ENCODE peak calls at places on chromosomes 6 and 20, in four cellular contexts. C is H1, F is K562, I is GM12878. P is an unnamed sample.

GRCh38 chr6:20060252-20060651 is 152.0 kb downstream of the MBOAT1 start:
- DNase-seq in C (no peak), F (no peak), I (no peak), P (no peak)

GRCh38 chr6:121890307-121890910 is 455.0 kb downstream of the GJA1 start:
- DNase-seq in C (no peak), F (no peak), I (no peak), P (no peak)

GRCh38 chr20:10312111-10312510 is 93.5 kb downstream of the SNAP25 start:
- DNase-seq in C (no peak), F (no peak), I (no peak), P (no peak)

GRCh38 chr6:64034840-64035656 is 399.4 kb downstream of the PHF3 start:
- DNase-seq in C (no peak), F (no peak), I (no peak), P (no peak)

GRCh38 chr20:5073154-5074049 is 46.4 kb downstream of the PCNA start:
- DNase-seq in C (no peak), F (peak), I (no peak), P (peak)

GRCh38 chr6:42745083-42745637 is 743 bp downstream of the TBCC start:
- DNase-seq in C (no peak), F (peak), I (no peak), P (peak)

GRCh38 chr20:33843854-33844253 is 32.7 kb downstream of the CHMP4B start:
- DNase-seq in C (no peak), F (peak), I (no peak), P (peak)

GRCh38 chr20:32737371-32738223 is 5.7 kb downstream of the COMMD7 start:
- DNase-seq in C (no peak), F (no peak), I (no peak), P (no peak)

GRCh38 chr6:3403244-3404154 is 53.4 kb downstream of the SLC22A23 start:
- DNase-seq in C (no peak), F (no peak), I (no peak), P (no peak)

GRCh38 chr6:31548423-31548873 is 1.0 kb downstream of the NFKBIL1 start:
- DNase-seq in C (no peak), F (peak), I (no peak), P (no peak)

GRCh38 chr20:64133951-64134407 is 26.6 kb upstream of the NPBWR2 start:
- DNase-seq in C (no peak), F (peak), I (no peak), P (peak)

GRCh38 chr6:157148391-157149323 is 174.7 kb downstream of the TMEM242 start:
- DNase-seq in C (no peak), F (no peak), I (no peak), P (peak)

GRCh38 chr6:165988757-165989456 is 178.7 kb downstream of the TBXT start:
- DNase-seq in C (no peak), F (no peak), I (no peak), P (peak)

GRCh38 chr6:134814076-134814709 is 135.7 kb downstream of the ALDH8A1 start:
- DNase-seq in C (no peak), F (no peak), I (no peak), P (no peak)

GRCh38 chr20:59004493-59004762 is 2.6 kb downstream of the CTSZ start:
- DNase-seq in C (no peak), F (no peak), I (no peak), P (no peak)

GRCh38 chr6:114216789-114217467 is 125.9 kb downstream of the HS3ST5 start:
- DNase-seq in C (no peak), F (no peak), I (no peak), P (no peak)

GRCh38 chr6:41527721-41528408 is 18.3 kb upstream of the FOXP4 start:
- DNase-seq in C (no peak), F (no peak), I (no peak), P (no peak)

GRCh38 chr6:3987072-3987471 is 91.9 kb downstream of the FAM217A start:
- DNase-seq in C (no peak), F (no peak), I (no peak), P (no peak)

GRCh38 chr20:58652606-58653303 is 1.7 kb downstream of the STX16 start:
- DNase-seq in C (no peak), F (peak), I (no peak), P (no peak)

GRCh38 chr20:31475032-31475431 is at the start of the genes DEFB124 and REM1:
- DNase-seq in C (no peak), F (no peak), I (no peak), P (peak)

GRCh38 chr6:32969685-32970412 is 1.5 kb downstream of the BRD2 start:
- DNase-seq in C (no peak), F (peak), I (no peak), P (peak)

GRCh38 chr6:113120214-113120576 is 737.0 kb upstream of the MARCKS start:
- DNase-seq in C (no peak), F (no peak), I (no peak), P (no peak)

GRCh38 chr20:53804920-53805894 is 211.6 kb upstream of the ZNF217 start:
- DNase-seq in C (no peak), F (no peak), I (no peak), P (no peak)

GRCh38 chr20:53032021-53033001 is 60.2 kb downstream of the TSHZ2 start:
- DNase-seq in C (no peak), F (no peak), I (no peak), P (no peak)

GRCh38 chr6:118650500-118651281 is 700 bp downstream of the CEP85L start:
- DNase-seq in C (no peak), F (peak), I (no peak), P (peak)

GRCh38 chr6:116542426-116542825 is 3.1 kb downstream of the TRAPPC3L start:
- DNase-seq in C (no peak), F (no peak), I (no peak), P (no peak)

GRCh38 chr6:116543149-116543548 is 2.3 kb downstream of the TRAPPC3L start:
- DNase-seq in C (no peak), F (no peak), I (no peak), P (no peak)

GRCh38 chr6:116550796-116551195 is 2.8 kb upstream of the CALHM4 start:
- DNase-seq in C (no peak), F (no peak), I (no peak), P (no peak)

GRCh38 chr6:116547358-116547757 is 1.9 kb upstream of the TRAPPC3L start:
- DNase-seq in C (no peak), F (no peak), I (no peak), P (no peak)

DNA sequence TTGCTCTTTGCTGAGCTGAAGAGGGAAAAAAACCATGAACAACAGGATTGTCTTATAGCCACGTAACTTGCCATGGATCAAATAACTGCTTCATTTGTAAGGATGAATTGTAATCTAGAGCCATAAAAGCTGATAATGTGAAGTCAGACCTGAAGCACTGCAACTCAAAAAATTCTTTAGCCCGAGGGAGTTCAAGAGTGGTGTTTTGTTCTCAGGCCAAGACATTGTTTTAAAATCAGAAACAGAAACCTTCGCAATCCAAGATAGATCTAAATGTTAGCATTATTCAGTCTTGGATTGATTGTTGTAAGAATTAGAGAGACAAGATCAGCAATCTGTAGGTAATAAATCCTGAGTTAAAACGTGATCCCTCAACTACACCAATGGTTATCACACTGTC is at the start of gene TRAPPC3L:
- DNase-seq in C (no peak), F (no peak), I (no peak), P (no peak)
- TF ChIP-seq CHD2 in C (no peak), F (no peak), I (no peak), P (no peak)

GRCh38 chr20:44068780-44069191 is 118.2 kb downstream of the JPH2 start:
- DNase-seq in C (no peak), F (no peak), I (no peak), P (no peak)

GRCh38 chr20:44071057-44071456 is 115.9 kb downstream of the JPH2 start:
- DNase-seq in C (no peak), F (no peak), I (no peak), P (no peak)

GRCh38 chr20:44070139-44070900 is 116.7 kb downstream of the JPH2 start:
- DNase-seq in C (no peak), F (no peak), I (no peak), P (no peak)

GRCh38 chr20:44068311-44068710 is 118.7 kb downstream of the JPH2 start:
- DNase-seq in C (no peak), F (no peak), I (no peak), P (peak)

GRCh38 chr20:44069203-44069931 is 117.6 kb downstream of the JPH2 start:
- DNase-seq in C (no peak), F (no peak), I (peak), P (no peak)
- TF ChIP-seq NRF1 in C (no peak), F (no peak), I (no peak), P (no peak)

GRCh38 chr6:90028080-90028778 is 134.0 kb downstream of the GJA10 start:
- DNase-seq in C (no peak), F (no peak), I (no peak), P (peak)
- TF ChIP-seq CHD2 in C (no peak), F (no peak), I (no peak), P (no peak)

DNA sequence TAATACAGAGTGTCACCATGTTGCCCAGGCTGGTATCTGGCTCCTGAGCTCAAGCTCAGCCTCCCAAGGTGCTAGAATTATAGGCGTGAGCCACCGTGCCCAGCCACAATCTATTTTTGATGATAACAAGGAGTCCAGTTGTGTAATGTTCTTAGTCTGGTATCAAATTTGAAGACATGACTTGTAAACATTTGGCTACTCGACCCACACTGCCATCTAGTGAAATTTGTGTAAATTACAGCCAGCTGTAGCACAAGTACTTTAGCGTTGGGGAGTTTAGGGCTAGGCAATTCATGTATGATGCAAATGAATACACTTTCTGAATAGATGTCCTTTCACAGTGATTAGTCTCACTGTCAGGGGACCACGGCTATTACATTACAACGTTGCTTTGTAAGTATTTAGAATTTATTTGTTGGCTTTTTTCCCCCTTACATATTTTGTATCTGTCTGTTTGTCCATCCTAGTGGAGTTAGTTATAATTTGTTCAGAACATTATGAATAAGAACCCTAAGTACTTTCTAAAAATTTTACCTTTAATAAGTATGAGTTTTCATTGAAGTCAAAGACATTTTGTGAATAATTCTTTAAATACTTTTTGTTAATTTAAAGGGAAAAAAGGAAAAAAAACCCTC is 139.7 kb downstream of the PRDM13 start:
- DNase-seq in C (peak), F (peak), I (peak), P (peak)
- TF ChIP-seq NRF1 in C (no peak), F (no peak), I (no peak), P (no peak)

GRCh38 chr20:44805991-44806729 is 4.2 kb downstream of the RIMS4 start:
- DNase-seq in C (no peak), F (peak), I (no peak), P (peak)
- TF ChIP-seq CHD2 in C (no peak), F (no peak), I (no peak), P (no peak)

P was measured in SK-N-SH.